ENCODE peak calls at places on chromosome 14, in six cellular contexts. U is thoracic aorta; O is esophagus squamous epithelium; P is sigmoid colon; T is neuronal stem cell; B is effector memory CD4-positive, alpha-beta T cell. Q is an unnamed sample. For H3K36me3 and H3K4me1, the result is how much of the 10 kb centered on the place peaks cover.

GRCh38 chr14:51014625-51015024 is 70.3 kb upstream of the PYGL start:
- DNase-seq in U (peak), O (no peak), T (no peak), B (no peak), P (no peak), Q (no peak)

GRCh38 chr14:89702151-89702936 is 252.2 kb downstream of the EFCAB11 start:
- DNase-seq in O (no peak), T (peak), B (no peak), P (peak), U (no peak), Q (no peak)

GRCh38 chr14:24699052-24699451 is 65.1 kb upstream of the GZMB start:
- DNase-seq in T (no peak), P (no peak), B (no peak), U (no peak), O (no peak), Q (no peak)

GRCh38 chr14:32077081-32078029 is at the start of gene ARHGAP5:
- DNase-seq in O (no peak), T (peak), B (peak), P (peak), U (no peak), Q (no peak)

GRCh38 chr14:73713206-73713803 is 879 bp downstream of the PNMA1 start:
- DNase-seq in O (no peak), P (no peak), U (no peak), B (no peak), T (no peak), Q (no peak)

GRCh38 chr14:52951730-52952481 is 1.1 kb upstream of the FERMT2 start:
- DNase-seq in O (no peak), U (no peak), B (no peak), T (no peak), P (peak), Q (peak)

GRCh38 chr14:31207287-31207745 is 277 bp downstream of the HECTD1 start:
- DNase-seq in P (no peak), O (no peak), B (no peak), T (no peak), U (peak), Q (no peak)

GRCh38 chr14:76280221-76280620 is 95.7 kb upstream of the ESRRB start:
- DNase-seq in O (no peak), B (no peak), P (no peak), T (no peak), U (no peak), Q (no peak)

GRCh38 chr14:61503167-61503801 is 181.9 kb downstream of the PRKCH start:
- DNase-seq in O (no peak), P (no peak), U (no peak), T (no peak), B (peak), Q (no peak)

GRCh38 chr14:66009104-66009503 is 477.1 kb upstream of the CCDC196 start:
- DNase-seq in U (no peak), B (no peak), O (no peak), P (no peak), T (peak), Q (no peak)

GRCh38 chr14:76267322-76268012 is 108.5 kb upstream of the ESRRB start:
- DNase-seq in T (no peak), O (no peak), U (no peak), B (no peak), P (peak), Q (peak)

GRCh38 chr14:50943943-50944646 is at the start of gene PYGL:
- DNase-seq in O (no peak), U (peak), P (peak), T (peak), B (no peak), Q (peak)

GRCh38 chr14:68309631-68310030 is 483.2 kb downstream of the ZFP36L1 start:
- DNase-seq in T (no peak), P (no peak), B (no peak), O (no peak), U (no peak), Q (no peak)

GRCh38 chr14:68195126-68195525 is 375.5 kb downstream of the RAD51B start:
- DNase-seq in B (no peak), P (no peak), U (no peak), O (no peak), T (no peak), Q (no peak)

DNA sequence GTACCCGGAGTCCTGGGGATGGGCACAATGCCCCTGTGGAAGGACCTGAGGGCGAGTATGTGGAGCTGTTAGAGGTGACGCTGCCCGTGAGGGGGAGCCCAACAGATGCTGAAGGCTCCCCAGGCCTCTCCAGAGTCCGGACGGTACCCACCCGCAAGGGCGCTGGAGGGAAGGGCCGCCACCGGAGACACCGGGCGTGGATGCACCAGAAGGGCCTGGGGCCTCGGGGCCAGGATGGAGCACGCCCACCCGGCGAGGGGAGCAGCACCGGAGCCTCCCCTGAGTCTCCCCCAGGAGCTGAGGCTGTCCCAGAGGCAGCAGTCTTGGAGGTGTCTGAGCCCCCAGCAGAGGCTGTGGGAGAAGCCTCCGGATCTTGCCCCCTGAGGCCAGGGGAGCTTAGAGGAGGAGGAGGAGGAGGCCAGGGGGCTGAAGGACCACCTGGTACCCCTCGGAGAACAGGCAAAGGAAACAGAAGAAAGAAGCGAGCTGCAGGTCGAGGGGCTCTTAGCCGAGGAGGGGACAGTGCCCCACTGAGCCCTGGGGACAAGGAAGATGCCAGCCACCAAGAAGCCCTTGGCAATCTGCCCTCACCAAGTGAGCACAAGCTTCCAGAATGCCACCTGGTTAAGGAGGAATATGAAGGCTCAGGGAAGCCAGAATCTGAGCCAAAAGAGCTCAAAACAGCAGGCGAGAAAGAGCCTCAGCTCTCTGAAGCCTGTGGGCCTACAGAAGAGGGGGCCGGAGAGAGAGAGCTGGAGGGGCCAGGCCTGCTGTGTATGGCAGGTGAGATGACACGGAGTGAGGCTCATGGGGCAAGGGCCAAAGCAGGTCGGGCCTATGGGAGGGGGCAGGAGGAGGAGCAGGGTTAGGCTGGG is 4.5 kb downstream of the ARHGEF40 start:
- DNase-seq in T (no peak), U (no peak), O (no peak), P (no peak), B (no peak), Q (no peak)
- H3K36me3 ChIP-seq in T (half or more), U (half or more), O (half or more), P (half or more), B (under half), Q (under half)

DNA sequence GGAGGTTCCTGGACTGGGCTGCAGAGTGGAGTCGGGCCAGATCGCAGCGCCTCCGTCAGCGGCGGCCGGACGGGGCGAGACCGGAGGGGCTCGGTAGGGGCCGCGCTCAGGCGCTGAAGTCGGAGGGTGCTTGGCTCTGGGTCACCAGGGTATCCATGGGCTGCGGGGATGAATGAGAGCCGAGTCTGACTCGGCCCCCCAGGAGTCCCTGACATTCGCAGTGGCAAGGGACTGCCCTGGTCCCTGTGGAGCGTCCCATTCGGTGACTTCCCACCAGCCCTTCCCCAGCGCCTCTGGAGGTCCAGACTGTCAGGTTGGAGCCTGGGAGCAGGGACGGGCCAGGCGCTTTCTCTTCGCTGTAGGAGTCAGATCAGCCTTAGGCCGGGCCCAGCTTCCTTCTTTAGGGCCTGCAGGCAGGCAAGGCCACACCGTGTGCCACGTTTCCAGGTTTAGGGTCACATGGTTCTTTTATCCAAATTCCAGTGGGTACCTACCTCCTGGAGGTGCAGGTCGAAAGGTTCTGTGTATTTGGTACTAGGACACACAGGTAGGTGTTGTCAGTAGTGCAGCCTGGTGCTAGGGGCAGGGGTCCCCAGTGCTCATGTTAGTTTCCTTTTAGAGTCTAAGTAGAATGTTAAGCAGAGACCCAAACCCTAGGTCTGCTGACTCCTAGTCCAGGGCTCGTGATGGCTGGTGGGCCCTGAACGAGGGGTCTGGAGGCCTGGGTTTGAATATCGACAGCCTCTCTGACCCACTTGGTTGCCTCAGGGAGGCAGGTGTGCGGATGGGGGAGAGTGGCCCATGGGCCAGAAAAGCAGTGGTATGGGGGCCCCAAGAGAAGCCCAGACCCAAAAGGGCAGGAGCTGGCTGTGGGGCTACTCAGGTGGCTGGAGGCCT is 1.2 kb upstream of the SLC25A29 start:
- DNase-seq in T (no peak), U (no peak), B (no peak), P (no peak), O (no peak), Q (no peak)
- H3K4me1 ChIP-seq in T (under half), U (under half), B (under half), P (under half), O (under half), Q (under half)

GRCh38 chr14:59116984-59117415 is 71.5 kb upstream of the DAAM1 start:
- DNase-seq in U (no peak), O (no peak), B (no peak), T (no peak), P (no peak), Q (no peak)
- H3K27ac ChIP-seq in U (no peak), O (no peak), B (no peak), T (no peak), P (no peak), Q (no peak)

GRCh38 chr14:23095196-23096108 is at the start of gene C14orf119:
- DNase-seq in B (peak), T (peak), O (no peak), P (peak), U (peak), Q (peak)
- H3K36me3 ChIP-seq in B (under half), T (half or more), O (under half), P (under half), U (under half), Q (under half)

GRCh38 chr14:54713364-54713763 is 146.4 kb downstream of the SAMD4A start:
- DNase-seq in O (no peak), U (no peak), P (no peak), B (no peak), T (no peak), Q (no peak)

GRCh38 chr14:54715811-54716210 is 148.9 kb downstream of the SAMD4A start:
- DNase-seq in T (no peak), U (no peak), B (no peak), O (no peak), P (no peak), Q (no peak)

GRCh38 chr14:54718046-54718445 is 151.1 kb downstream of the SAMD4A start:
- DNase-seq in U (no peak), T (no peak), P (no peak), O (no peak), B (no peak), Q (no peak)

GRCh38 chr14:54712371-54712998 is 145.6 kb downstream of the SAMD4A start:
- DNase-seq in B (no peak), O (no peak), P (no peak), U (no peak), T (no peak), Q (no peak)

DNA sequence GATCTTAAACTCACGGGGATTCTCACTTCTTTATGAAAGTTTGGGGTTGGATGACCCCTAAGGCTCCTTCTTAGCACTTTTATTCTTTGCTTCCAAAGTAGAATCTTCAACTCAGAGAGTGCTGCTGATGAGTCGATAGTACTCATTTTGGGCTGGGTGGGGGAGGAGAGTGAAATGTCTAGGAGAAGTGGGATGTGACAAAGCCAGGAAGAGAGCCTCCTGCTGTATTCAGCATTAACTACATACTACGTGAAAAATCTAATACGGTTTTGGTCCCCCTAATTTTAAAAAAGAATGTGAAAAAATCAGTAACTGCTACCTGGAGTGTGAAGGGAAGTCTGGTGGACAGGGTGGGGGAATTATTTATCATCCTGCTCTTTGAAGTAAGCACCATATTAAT is 148.3 kb downstream of the SAMD4A start:
- DNase-seq in U (no peak), P (no peak), T (no peak), B (no peak), O (no peak), Q (no peak)
- H3K4me1 ChIP-seq in U (half or more), P (under half), T (under half), B (under half), O (under half), Q (under half)

GRCh38 chr14:23563473-23564180 is 4.0 kb downstream of the AP1G2 start:
- DNase-seq in T (no peak), U (no peak), B (no peak), O (no peak), P (peak), Q (peak)

GRCh38 chr14:23561259-23561658 is 5.2 kb downstream of the THTPA start:
- DNase-seq in U (no peak), T (no peak), B (no peak), O (no peak), P (peak), Q (no peak)

GRCh38 chr14:23561873-23562821 is 5.4 kb downstream of the AP1G2 start:
- DNase-seq in O (no peak), B (no peak), T (no peak), U (no peak), P (peak), Q (no peak)

GRCh38 chr14:23564181-23564812 is 3.3 kb downstream of the AP1G2 start:
- DNase-seq in B (no peak), T (no peak), O (no peak), P (peak), U (no peak), Q (no peak)

DNA sequence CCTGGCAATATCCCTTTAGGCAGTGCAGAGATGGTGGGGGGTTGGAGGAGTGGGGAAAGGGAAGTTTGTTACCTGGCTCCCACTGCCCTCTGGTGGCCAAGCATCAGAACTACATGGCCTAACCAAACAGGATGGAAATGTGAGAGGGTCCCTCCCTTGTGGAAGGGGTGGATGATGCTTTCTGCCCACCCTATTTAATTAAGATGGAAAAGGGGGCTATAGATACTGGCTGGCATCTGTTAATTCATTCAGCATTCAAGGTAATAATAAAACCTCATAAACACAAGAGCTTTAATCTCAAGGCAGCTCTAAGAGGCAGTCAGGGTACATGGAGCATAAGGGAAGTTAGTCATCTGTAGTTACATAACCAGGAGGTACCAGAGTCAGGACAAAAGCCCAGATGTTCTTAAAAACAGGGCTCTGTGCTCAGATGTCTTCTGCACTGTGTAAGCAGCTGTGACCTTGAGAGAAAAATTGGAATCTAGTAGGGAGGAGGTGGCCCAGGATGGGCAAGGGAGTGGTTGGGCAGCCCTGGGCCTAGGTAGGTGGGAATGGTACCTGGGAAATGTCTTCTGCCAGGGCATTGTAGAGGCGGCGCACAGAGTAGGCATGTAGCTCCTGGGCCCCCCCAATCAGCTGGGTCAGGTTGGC is 4.6 kb downstream of the AP1G2 start:
- DNase-seq in T (no peak), P (peak), O (no peak), U (no peak), B (peak), Q (no peak)
- H3K27ac ChIP-seq in T (no peak), P (no peak), O (no peak), U (no peak), B (no peak), Q (peak)

DNA sequence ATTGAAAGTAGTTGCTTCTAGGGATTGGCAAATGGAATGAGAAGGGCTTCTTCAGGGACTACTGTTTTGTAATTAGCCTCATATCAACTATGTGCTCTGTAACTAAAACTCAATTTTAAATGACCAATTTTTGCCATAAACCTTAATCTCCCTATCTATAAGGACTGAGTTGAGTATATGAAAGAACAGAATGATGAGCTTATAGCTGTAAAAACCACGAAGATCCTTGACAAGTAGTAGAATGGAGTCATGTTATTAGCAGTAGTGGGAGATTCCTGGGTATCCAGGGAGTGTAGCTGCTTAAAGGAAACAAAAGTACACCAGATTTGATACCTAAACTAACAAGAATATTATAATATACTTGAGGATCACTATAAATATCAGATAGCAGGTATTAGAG is 28.0 kb downstream of the LGALS3 start:
- DNase-seq in B (no peak), T (no peak), O (no peak), P (no peak), U (no peak), Q (no peak)
- H3K36me3 ChIP-seq in B (under half), T (half or more), O (under half), P (under half), U (under half), Q (under half)

DNA sequence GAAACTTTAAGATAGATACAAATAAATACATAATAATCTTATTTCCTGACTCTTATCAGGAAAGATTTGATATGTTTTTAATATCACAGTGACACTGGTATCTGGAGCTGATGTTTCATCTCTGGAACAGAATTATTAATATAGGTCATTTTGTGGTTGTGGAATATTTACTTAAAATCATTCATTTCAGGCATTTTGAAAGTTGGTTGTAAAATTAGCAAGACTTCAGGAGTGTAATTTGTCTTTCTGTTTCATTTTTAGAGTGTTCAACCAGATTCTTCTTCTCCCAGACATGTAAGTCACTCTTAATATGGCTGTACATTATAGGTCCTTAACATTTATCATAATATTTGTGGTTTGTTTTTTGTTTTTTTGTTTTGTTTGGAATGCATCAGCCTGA is 115.7 kb downstream of the PCNX1 start:
- DNase-seq in U (no peak), T (no peak), O (no peak), P (no peak), B (no peak), Q (no peak)
- H3K4me1 ChIP-seq in U (under half), T (under half), O (under half), P (under half), B (under half), Q (under half)

GRCh38 chr14:55188686-55189295 is 2.6 kb downstream of the DLGAP5 start:
- DNase-seq in B (no peak), O (no peak), P (no peak), U (no peak), T (no peak), Q (no peak)
- H3K27ac ChIP-seq in B (no peak), O (no peak), P (no peak), U (no peak), T (no peak), Q (no peak)